ENCODE peak calls at places on chromosomes 7 and 10, in six cellular contexts. T is KBM-7; Z is stimulated activated CD4-positive, alpha-beta T cell treated with anti-CD3 and anti-CD28 coated beads, Interleukin-1b, Interleukin-23, amount 100 ng/mL, for 24 hours; K is natural killer cell; O is GOT3; C is ELR. N is an unnamed sample.
A peak's percentile ranks its signal among the peaks of the same experiment; 100 is the strongest.

GRCh38 chr10:78420946-78421732 is 387.5 kb downstream of the RPS24 start:
- DNase-seq in T (no peak), O (no peak), Z (no peak), K (no peak), C (no peak), N (no peak)

GRCh38 chr10:69839696-69840345 is 38.1 kb downstream of the COL13A1 start:
- DNase-seq in O (no peak), T (no peak), K (no peak), Z (no peak), C (peak; percentile 91), N (no peak)

GRCh38 chr7:30144659-30145321 is 10.0 kb downstream of the MTURN start:
- DNase-seq in C (no peak), T (peak; percentile 45), Z (no peak), K (no peak), O (no peak), N (no peak)

GRCh38 chr7:151867912-151868804 is 8.8 kb downstream of the PRKAG2 start:
- DNase-seq in Z (no peak), O (no peak), K (no peak), C (no peak), T (no peak), N (no peak)

GRCh38 chr10:109274681-109275080 is 648.6 kb downstream of the XPNPEP1 start:
- DNase-seq in Z (no peak), C (no peak), T (no peak), O (no peak), K (no peak), N (no peak)

GRCh38 chr10:95906675-95907453 is 911 bp upstream of the CC2D2B start:
- DNase-seq in T (peak; percentile 76), O (no peak), Z (peak; percentile 28), C (peak; percentile 73), K (peak; percentile 15), N (peak; percentile 27)

GRCh38 chr7:76108540-76109233 is 60.8 kb downstream of the MDH2 start:
- DNase-seq in T (peak; percentile 55), O (no peak), C (peak; percentile 37), Z (no peak), K (no peak), N (no peak)

GRCh38 chr7:82173400-82174021 is 270.1 kb downstream of the CACNA2D1 start:
- DNase-seq in T (no peak), O (no peak), K (no peak), Z (no peak), C (no peak), N (no peak)

GRCh38 chr10:89278034-89278535 is 23.8 kb upstream of the IFIT2 start:
- DNase-seq in C (peak; percentile 99), O (no peak), Z (no peak), T (no peak), K (no peak), N (no peak)

GRCh38 chr7:100190059-100190711 is 12.5 kb downstream of the STAG3 start:
- DNase-seq in Z (no peak), O (no peak), T (peak; percentile 43), K (no peak), C (peak; percentile 63), N (no peak)

GRCh38 chr10:125001313-125002043 is 59.6 kb downstream of the ZRANB1 start:
- DNase-seq in Z (no peak), K (peak; percentile 14), C (no peak), T (no peak), O (no peak), N (no peak)

GRCh38 chr10:3805227-3805790 is 20.3 kb upstream of the KLF6 start:
- DNase-seq in C (peak; percentile 94), T (peak; percentile 74), K (no peak), Z (no peak), O (no peak), N (peak; percentile 74)

GRCh38 chr7:69412331-69413146 is 185.7 kb upstream of the AUTS2 start:
- DNase-seq in K (no peak), O (no peak), C (peak; percentile 0), Z (no peak), T (no peak), N (no peak)

GRCh38 chr7:90262438-90262837 is 17.5 kb downstream of the CFAP69 start:
- DNase-seq in O (no peak), Z (no peak), C (peak; percentile 60), T (peak; percentile 32), K (no peak), N (no peak)

GRCh38 chr7:5425507-5426225 is 2.0 kb upstream of the TNRC18 start:
- DNase-seq in K (no peak), C (peak; percentile 92), T (peak; percentile 88), Z (no peak), O (peak; percentile 37), N (no peak)